ENCODE peak calls at places on chromosomes 1 and 21, in four cellular contexts. One of them, this sample, is unnamed.

GRCh38 chr1:187696092-187696491 is 867.3 kb downstream of the PLA2G4A start:
- DNase-seq in stimulated activated CD8-positive, alpha-beta memory T cell treated with anti-CD3 and anti-CD28 coated beads, Interleukin-12 subunit alpha, Interleukin-12 subunit beta, amount 100 ng/mL, for 4 hours: no peak
- DNase-seq in foreskin fibroblast: peak
- DNase-seq in C1 segment of cervical spinal cord: no peak
- DNase-seq in this sample: no peak

GRCh38 chr1:202662081-202662480 is 48.2 kb downstream of the SYT2 start:
- DNase-seq in stimulated activated CD8-positive, alpha-beta memory T cell treated with anti-CD3 and anti-CD28 coated beads, Interleukin-12 subunit alpha, Interleukin-12 subunit beta, amount 100 ng/mL, for 4 hours: no peak
- DNase-seq in foreskin fibroblast: no peak
- DNase-seq in C1 segment of cervical spinal cord: no peak
- DNase-seq in this sample: peak

GRCh38 chr1:31095298-31095981 is 29.9 kb upstream of the PUM1 start:
- DNase-seq in stimulated activated CD8-positive, alpha-beta memory T cell treated with anti-CD3 and anti-CD28 coated beads, Interleukin-12 subunit alpha, Interleukin-12 subunit beta, amount 100 ng/mL, for 4 hours: no peak
- DNase-seq in foreskin fibroblast: peak
- DNase-seq in C1 segment of cervical spinal cord: no peak
- DNase-seq in this sample: no peak

GRCh38 chr21:31931644-31932469 is 59.0 kb downstream of the HUNK start:
- DNase-seq in stimulated activated CD8-positive, alpha-beta memory T cell treated with anti-CD3 and anti-CD28 coated beads, Interleukin-12 subunit alpha, Interleukin-12 subunit beta, amount 100 ng/mL, for 4 hours: no peak
- DNase-seq in foreskin fibroblast: no peak
- DNase-seq in C1 segment of cervical spinal cord: no peak
- DNase-seq in this sample: no peak

GRCh38 chr1:175171214-175171913 is 21.2 kb downstream of the KIAA0040 start:
- DNase-seq in stimulated activated CD8-positive, alpha-beta memory T cell treated with anti-CD3 and anti-CD28 coated beads, Interleukin-12 subunit alpha, Interleukin-12 subunit beta, amount 100 ng/mL, for 4 hours: no peak
- DNase-seq in foreskin fibroblast: no peak
- DNase-seq in C1 segment of cervical spinal cord: no peak
- DNase-seq in this sample: no peak

GRCh38 chr1:153533689-153534201 is 2.0 kb downstream of the S100A6 start:
- DNase-seq in stimulated activated CD8-positive, alpha-beta memory T cell treated with anti-CD3 and anti-CD28 coated beads, Interleukin-12 subunit alpha, Interleukin-12 subunit beta, amount 100 ng/mL, for 4 hours: no peak
- DNase-seq in foreskin fibroblast: peak
- DNase-seq in C1 segment of cervical spinal cord: no peak
- DNase-seq in this sample: no peak

GRCh38 chr1:117780981-117781475 is 148.4 kb downstream of the GDAP2 start:
- DNase-seq in stimulated activated CD8-positive, alpha-beta memory T cell treated with anti-CD3 and anti-CD28 coated beads, Interleukin-12 subunit alpha, Interleukin-12 subunit beta, amount 100 ng/mL, for 4 hours: no peak
- DNase-seq in foreskin fibroblast: peak
- DNase-seq in C1 segment of cervical spinal cord: no peak
- DNase-seq in this sample: no peak

GRCh38 chr1:240314845-240315746 is 223.4 kb downstream of the FMN2 start:
- DNase-seq in stimulated activated CD8-positive, alpha-beta memory T cell treated with anti-CD3 and anti-CD28 coated beads, Interleukin-12 subunit alpha, Interleukin-12 subunit beta, amount 100 ng/mL, for 4 hours: no peak
- DNase-seq in foreskin fibroblast: peak
- DNase-seq in C1 segment of cervical spinal cord: no peak
- DNase-seq in this sample: no peak

GRCh38 chr1:109762821-109763645 is 690 bp downstream of the EPS8L3 start:
- DNase-seq in stimulated activated CD8-positive, alpha-beta memory T cell treated with anti-CD3 and anti-CD28 coated beads, Interleukin-12 subunit alpha, Interleukin-12 subunit beta, amount 100 ng/mL, for 4 hours: no peak
- DNase-seq in foreskin fibroblast: peak
- DNase-seq in C1 segment of cervical spinal cord: no peak
- DNase-seq in this sample: peak

GRCh38 chr1:39646232-39647081 is 7.0 kb upstream of the HEYL start:
- DNase-seq in stimulated activated CD8-positive, alpha-beta memory T cell treated with anti-CD3 and anti-CD28 coated beads, Interleukin-12 subunit alpha, Interleukin-12 subunit beta, amount 100 ng/mL, for 4 hours: no peak
- DNase-seq in foreskin fibroblast: peak
- DNase-seq in C1 segment of cervical spinal cord: no peak
- DNase-seq in this sample: no peak

GRCh38 chr21:45390831-45391742 is 13.9 kb upstream of the COL18A1 start:
- DNase-seq in stimulated activated CD8-positive, alpha-beta memory T cell treated with anti-CD3 and anti-CD28 coated beads, Interleukin-12 subunit alpha, Interleukin-12 subunit beta, amount 100 ng/mL, for 4 hours: no peak
- DNase-seq in foreskin fibroblast: no peak
- DNase-seq in C1 segment of cervical spinal cord: no peak
- DNase-seq in this sample: no peak

GRCh38 chr1:243301059-243301458 is 45.2 kb downstream of the SDCCAG8 start:
- DNase-seq in stimulated activated CD8-positive, alpha-beta memory T cell treated with anti-CD3 and anti-CD28 coated beads, Interleukin-12 subunit alpha, Interleukin-12 subunit beta, amount 100 ng/mL, for 4 hours: no peak
- DNase-seq in foreskin fibroblast: no peak
- DNase-seq in C1 segment of cervical spinal cord: no peak
- DNase-seq in this sample: no peak

GRCh38 chr1:172948457-172948856 is 102.3 kb downstream of the TNFSF18 start:
- DNase-seq in stimulated activated CD8-positive, alpha-beta memory T cell treated with anti-CD3 and anti-CD28 coated beads, Interleukin-12 subunit alpha, Interleukin-12 subunit beta, amount 100 ng/mL, for 4 hours: peak
- DNase-seq in foreskin fibroblast: peak
- DNase-seq in C1 segment of cervical spinal cord: no peak
- DNase-seq in this sample: no peak

GRCh38 chr1:177410179-177410766 is 239.5 kb downstream of the BRINP2 start:
- DNase-seq in stimulated activated CD8-positive, alpha-beta memory T cell treated with anti-CD3 and anti-CD28 coated beads, Interleukin-12 subunit alpha, Interleukin-12 subunit beta, amount 100 ng/mL, for 4 hours: no peak
- DNase-seq in foreskin fibroblast: no peak
- DNase-seq in C1 segment of cervical spinal cord: no peak
- DNase-seq in this sample: no peak

GRCh38 chr1:227234998-227235405 is 83.3 kb downstream of the CDC42BPA start:
- DNase-seq in stimulated activated CD8-positive, alpha-beta memory T cell treated with anti-CD3 and anti-CD28 coated beads, Interleukin-12 subunit alpha, Interleukin-12 subunit beta, amount 100 ng/mL, for 4 hours: no peak
- DNase-seq in foreskin fibroblast: peak
- DNase-seq in C1 segment of cervical spinal cord: no peak
- DNase-seq in this sample: no peak

GRCh38 chr1:222897527-222898190 is 82.8 kb downstream of the DISP1 start:
- DNase-seq in stimulated activated CD8-positive, alpha-beta memory T cell treated with anti-CD3 and anti-CD28 coated beads, Interleukin-12 subunit alpha, Interleukin-12 subunit beta, amount 100 ng/mL, for 4 hours: no peak
- DNase-seq in foreskin fibroblast: no peak
- DNase-seq in C1 segment of cervical spinal cord: no peak
- DNase-seq in this sample: no peak

GRCh38 chr1:151539321-151540020 is 638 bp upstream of the TUFT1 start:
- DNase-seq in stimulated activated CD8-positive, alpha-beta memory T cell treated with anti-CD3 and anti-CD28 coated beads, Interleukin-12 subunit alpha, Interleukin-12 subunit beta, amount 100 ng/mL, for 4 hours: no peak
- DNase-seq in foreskin fibroblast: peak
- DNase-seq in C1 segment of cervical spinal cord: no peak
- DNase-seq in this sample: peak

GRCh38 chr1:15833069-15833679 is 14.3 kb upstream of the SPEN start:
- DNase-seq in stimulated activated CD8-positive, alpha-beta memory T cell treated with anti-CD3 and anti-CD28 coated beads, Interleukin-12 subunit alpha, Interleukin-12 subunit beta, amount 100 ng/mL, for 4 hours: peak
- DNase-seq in foreskin fibroblast: peak
- DNase-seq in C1 segment of cervical spinal cord: no peak
- DNase-seq in this sample: no peak

GRCh38 chr1:69221492-69221990 is 346.2 kb upstream of the LRRC7 start:
- DNase-seq in stimulated activated CD8-positive, alpha-beta memory T cell treated with anti-CD3 and anti-CD28 coated beads, Interleukin-12 subunit alpha, Interleukin-12 subunit beta, amount 100 ng/mL, for 4 hours: no peak
- DNase-seq in foreskin fibroblast: no peak
- DNase-seq in C1 segment of cervical spinal cord: no peak
- DNase-seq in this sample: no peak

GRCh38 chr1:35622510-35623171 is 18.7 kb downstream of the PSMB2 start:
- DNase-seq in stimulated activated CD8-positive, alpha-beta memory T cell treated with anti-CD3 and anti-CD28 coated beads, Interleukin-12 subunit alpha, Interleukin-12 subunit beta, amount 100 ng/mL, for 4 hours: no peak
- DNase-seq in foreskin fibroblast: no peak
- DNase-seq in C1 segment of cervical spinal cord: no peak
- DNase-seq in this sample: no peak

GRCh38 chr1:161382214-161383019 is 14.7 kb upstream of the CFAP126 start:
- DNase-seq in stimulated activated CD8-positive, alpha-beta memory T cell treated with anti-CD3 and anti-CD28 coated beads, Interleukin-12 subunit alpha, Interleukin-12 subunit beta, amount 100 ng/mL, for 4 hours: no peak
- DNase-seq in foreskin fibroblast: peak
- DNase-seq in C1 segment of cervical spinal cord: no peak
- DNase-seq in this sample: no peak

GRCh38 chr1:34858901-34859441 is 578 bp downstream of the SMIM12 start:
- DNase-seq in stimulated activated CD8-positive, alpha-beta memory T cell treated with anti-CD3 and anti-CD28 coated beads, Interleukin-12 subunit alpha, Interleukin-12 subunit beta, amount 100 ng/mL, for 4 hours: peak
- DNase-seq in foreskin fibroblast: peak
- DNase-seq in C1 segment of cervical spinal cord: no peak
- DNase-seq in this sample: no peak

GRCh38 chr1:37807220-37807554 is 403 bp upstream of the C1orf122 start:
- DNase-seq in stimulated activated CD8-positive, alpha-beta memory T cell treated with anti-CD3 and anti-CD28 coated beads, Interleukin-12 subunit alpha, Interleukin-12 subunit beta, amount 100 ng/mL, for 4 hours: no peak
- DNase-seq in foreskin fibroblast: peak
- DNase-seq in C1 segment of cervical spinal cord: no peak
- DNase-seq in this sample: no peak

GRCh38 chr1:96358057-96358456 is 363.5 kb upstream of the PTBP2 start:
- DNase-seq in stimulated activated CD8-positive, alpha-beta memory T cell treated with anti-CD3 and anti-CD28 coated beads, Interleukin-12 subunit alpha, Interleukin-12 subunit beta, amount 100 ng/mL, for 4 hours: no peak
- DNase-seq in foreskin fibroblast: no peak
- DNase-seq in C1 segment of cervical spinal cord: no peak
- DNase-seq in this sample: no peak

This sample was measured in dorsolateral prefrontal cortex.